ENCODE peak calls at places on chromosomes 3 and 15, in six cellular contexts. Y is lung, Z is brain microvascular endothelial cell, Q is heart left ventricle, X is psoas muscle, O is kidney. F is an unnamed sample.

GRCh38 chr3:84440306-84440705 is 518.5 kb upstream of the CADM2 start:
- DNase-seq in O (no peak), Q (no peak), Y (no peak), Z (no peak), X (no peak), F (no peak)

GRCh38 chr15:100082761-100083402 is 258.9 kb downstream of the ADAMTS17 start:
- DNase-seq in X (no peak), Y (peak; percentile 17), O (no peak), Q (no peak), Z (no peak), F (no peak)

GRCh38 chr3:143951351-143951971 is 20.2 kb upstream of the DIPK2A start:
- DNase-seq in Y (peak; percentile 32), Q (peak; percentile 8), Z (peak; percentile 33), X (no peak), O (no peak), F (peak; percentile 26)

GRCh38 chr15:31216210-31216911 is 110.3 kb upstream of the KLF13 start:
- DNase-seq in Z (no peak), Y (peak; percentile 97), Q (peak; percentile 88), X (peak; percentile 87), O (peak; percentile 97), F (no peak)

GRCh38 chr3:38009807-38010591 is 19.4 kb downstream of the VILL start:
- DNase-seq in Y (no peak), X (no peak), O (peak; percentile 73), Q (no peak), Z (no peak), F (no peak)

GRCh38 chr15:62348528-62349087 is 183.5 kb upstream of the C2CD4B start:
- DNase-seq in X (no peak), O (no peak), Q (no peak), Y (no peak), Z (no peak), F (no peak)

GRCh38 chr15:60477991-60478632 is 830 bp downstream of the ICE2 start:
- DNase-seq in X (no peak), Y (no peak), Q (no peak), O (no peak), Z (peak; percentile 19), F (peak; percentile 11)

GRCh38 chr15:96347181-96348111 is 16.9 kb downstream of the NR2F2 start:
- DNase-seq in O (peak; percentile 93), Z (peak; percentile 40), Y (no peak), Q (peak; percentile 65), X (peak; percentile 46), F (no peak)

GRCh38 chr3:171789759-171790505 is 20.4 kb downstream of the PLD1 start:
- DNase-seq in Q (no peak), O (no peak), Z (no peak), Y (no peak), X (no peak), F (peak; percentile 89)

GRCh38 chr3:72177075-72178050 is 392.4 kb upstream of the PROK2 start:
- DNase-seq in Q (peak; percentile 69), O (peak; percentile 87), Y (peak; percentile 45), X (peak; percentile 41), Z (peak; percentile 33), F (peak; percentile 31)

GRCh38 chr3:86938706-86939105 is 52.2 kb downstream of the VGLL3 start:
- DNase-seq in O (no peak), X (no peak), Y (no peak), Q (no peak), Z (peak; percentile 63), F (no peak)

GRCh38 chr15:94083467-94083991 is 147.8 kb upstream of the MCTP2 start:
- DNase-seq in Q (no peak), X (no peak), O (peak; percentile 74), Z (peak; percentile 64), Y (no peak), F (no peak)

GRCh38 chr3:71302604-71303003 is 280.9 kb downstream of the FOXP1 start:
- DNase-seq in Z (no peak), Y (no peak), Q (no peak), O (no peak), X (no peak), F (no peak)

GRCh38 chr3:50136714-50137405 is 18.3 kb upstream of the SEMA3F start:
- DNase-seq in O (no peak), Z (no peak), Y (no peak), X (no peak), Q (no peak), F (no peak)

GRCh38 chr3:59968510-59968909 is 918.7 kb upstream of the CFAP20DC start:
- DNase-seq in X (no peak), Q (no peak), Y (no peak), O (no peak), Z (no peak), F (no peak)

GRCh38 chr3:70805044-70805732 is 492.8 kb upstream of the MDFIC2 start:
- DNase-seq in O (no peak), X (no peak), Q (no peak), Z (no peak), Y (no peak), F (no peak)

GRCh38 chr3:119644481-119644880 is 15.9 kb downstream of the POPDC2 start:
- DNase-seq in Q (no peak), O (no peak), X (no peak), Y (no peak), Z (no peak), F (no peak)

GRCh38 chr3:149247929-149248691 is 26.5 kb upstream of the CP start:
- DNase-seq in Q (no peak), Z (peak; percentile 53), O (no peak), Y (no peak), X (no peak), F (no peak)

GRCh38 chr15:51234181-51234927 is 104.0 kb downstream of the CYP19A1 start:
- DNase-seq in Q (no peak), X (no peak), O (no peak), Z (no peak), Y (no peak), F (no peak)

GRCh38 chr15:86541540-86541939 is 461.9 kb downstream of the AGBL1 start:
- DNase-seq in Y (no peak), Z (no peak), O (no peak), Q (no peak), X (no peak), F (no peak)

GRCh38 chr3:71201939-71202338 is 381.6 kb downstream of the FOXP1 start:
- DNase-seq in O (no peak), X (peak; percentile 57), Z (no peak), Y (peak; percentile 58), Q (peak; percentile 70), F (no peak)

GRCh38 chr15:73712107-73712506 is 27.9 kb downstream of the CD276 start:
- DNase-seq in Y (no peak), X (no peak), Q (no peak), O (no peak), Z (no peak), F (no peak)
- TF ChIP-seq CTCF in Y (no peak), X (no peak), Q (no peak), O (no peak), Z (peak; percentile 27), F (peak; percentile 10)

DNA sequence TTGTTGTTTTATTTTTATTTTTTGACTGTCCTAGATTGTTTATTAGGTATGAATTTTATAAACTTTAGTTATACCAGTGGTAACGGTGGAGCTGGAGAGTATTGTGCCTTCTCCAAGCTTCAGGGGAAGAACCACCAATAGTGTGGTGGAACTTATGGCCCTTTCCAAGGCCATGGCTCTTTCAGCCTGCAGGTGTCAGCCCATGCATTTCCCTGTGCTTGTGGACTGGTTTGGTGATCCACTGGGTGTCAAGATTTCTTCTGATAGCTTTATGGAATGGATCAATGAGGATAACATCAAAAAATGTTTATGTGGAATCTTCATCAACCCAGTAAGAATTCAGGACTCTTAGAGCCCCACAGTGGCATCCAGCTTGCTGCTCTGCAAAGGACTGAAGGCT is 19.2 kb upstream of the SCAMP5 start:
- DNase-seq in O (no peak), X (no peak), Z (no peak), Q (no peak), Y (no peak), F (no peak)
- TF ChIP-seq CTCF in O (no peak), X (no peak), Z (peak; percentile 23), Q (no peak), Y (no peak), F (peak; percentile 31)

DNA sequence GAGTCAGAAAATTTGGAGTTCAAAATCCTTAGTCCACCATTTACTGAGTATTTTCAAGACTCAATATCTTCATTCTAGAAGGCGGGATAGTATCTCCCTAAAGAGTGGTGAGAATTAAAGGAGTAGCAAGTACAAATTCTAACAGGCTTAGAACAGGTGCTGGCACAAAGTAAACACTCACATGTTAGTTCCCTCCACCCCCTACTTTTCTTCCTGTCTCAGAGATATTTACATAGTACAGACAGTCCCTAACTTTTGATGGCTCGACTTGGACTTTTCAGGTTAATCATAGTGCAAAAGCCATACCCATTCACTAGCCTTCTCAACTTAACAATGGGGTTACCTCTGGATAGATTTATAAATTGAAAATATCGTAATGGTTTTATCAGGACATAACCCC is 476.2 kb upstream of the RASGRP1 start:
- DNase-seq in Y (no peak), X (no peak), Q (no peak), O (no peak), Z (no peak), F (no peak)
- TF ChIP-seq CTCF in Y (no peak), X (no peak), Q (no peak), O (no peak), Z (no peak), F (no peak)

GRCh38 chr3:126179825-126180476 is 435 bp downstream of the ALDH1L1 start:
- DNase-seq in Q (peak; percentile 58), Y (no peak), X (peak; percentile 77), O (peak; percentile 78), Z (no peak), F (no peak)
- TF ChIP-seq CTCF in Q (no peak), Y (no peak), X (no peak), O (no peak), Z (no peak), F (no peak)

DNA sequence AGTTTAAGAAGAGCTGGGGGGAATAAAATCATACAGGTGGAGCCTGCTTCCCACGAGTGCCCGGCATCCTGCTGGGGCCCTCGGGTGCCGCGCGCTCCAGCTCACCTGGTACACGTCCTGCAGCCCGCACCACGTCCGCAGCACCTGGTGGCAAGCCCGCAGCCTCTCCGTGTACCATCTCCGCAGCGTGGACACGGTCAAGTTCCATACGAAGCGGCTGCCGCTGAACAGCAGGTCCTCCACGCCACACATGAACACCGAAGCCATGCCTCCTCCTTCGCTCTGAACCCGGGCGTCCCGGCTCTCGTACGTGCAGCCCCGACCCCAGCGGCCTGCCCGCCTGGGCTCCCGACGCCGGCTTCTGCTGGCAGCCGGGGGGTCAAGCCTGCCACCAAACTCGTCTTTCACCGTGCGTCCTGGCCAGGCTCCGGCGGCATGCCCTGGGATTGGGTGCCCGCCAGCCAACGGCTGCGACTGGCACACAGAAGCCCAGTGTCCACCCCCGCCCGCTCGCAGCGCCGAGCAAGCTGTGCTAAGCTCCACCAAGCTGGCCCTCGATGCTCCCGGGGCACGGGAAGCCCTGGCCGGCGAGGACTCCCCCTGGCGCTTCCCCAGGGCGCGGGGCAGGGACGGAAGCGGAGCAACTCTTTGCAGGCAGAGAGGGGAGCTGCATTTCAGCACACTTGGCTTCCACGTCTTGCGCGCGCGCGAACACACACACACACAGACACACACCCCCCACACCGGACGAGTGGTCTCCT is at the start of gene FRMD4B:
- DNase-seq in Y (peak; percentile 85), Q (peak; percentile 79), O (peak; percentile 90), X (peak; percentile 73), Z (no peak), F (no peak)
- TF ChIP-seq CTCF in Y (no peak), Q (no peak), O (no peak), X (no peak), Z (peak; percentile 56), F (peak; percentile 44)

GRCh38 chr3:82329300-82329699 is 567.9 kb upstream of the GBE1 start:
- DNase-seq in Y (no peak), X (no peak), O (no peak), Z (no peak), Q (no peak), F (no peak)
- TF ChIP-seq CTCF in Y (no peak), X (peak; percentile 37), O (no peak), Z (no peak), Q (peak; percentile 56), F (peak; percentile 42)

GRCh38 chr3:160393346-160394008 is 5.5 kb downstream of the IFT80 start:
- DNase-seq in X (no peak), Y (no peak), Z (no peak), Q (no peak), O (no peak), F (no peak)
- TF ChIP-seq CTCF in X (no peak), Y (no peak), Z (no peak), Q (no peak), O (no peak), F (no peak)

F was measured in foreskin keratinocyte.